ENCODE peak calls at places on chromosomes 5 and 9, in six cellular contexts. One of them, this sample, is unnamed.

GRCh38 chr5:169561883-169562282 is 21.7 kb upstream of the SPDL1 start:
- DNase-seq in endothelial cell of umbilical vein: no peak
- DNase-seq in GM12878: no peak
- DNase-seq in A549: no peak
- DNase-seq in K562: no peak
- DNase-seq in HepG2: no peak
- DNase-seq in this sample: no peak

GRCh38 chr5:140833993-140834392 is at the start of gene PCDHA7:
- DNase-seq in endothelial cell of umbilical vein: no peak
- DNase-seq in HepG2: peak
- DNase-seq in A549: no peak
- DNase-seq in GM12878: no peak
- DNase-seq in K562: no peak
- DNase-seq in this sample: peak

GRCh38 chr5:140882591-140882899 is 621 bp downstream of the PCDHA13 start:
- DNase-seq in HepG2: no peak
- DNase-seq in A549: peak
- DNase-seq in K562: no peak
- DNase-seq in GM12878: no peak
- DNase-seq in endothelial cell of umbilical vein: no peak
- DNase-seq in this sample: peak

GRCh38 chr9:129881547-129882324 is 46.5 kb downstream of the USP20 start:
- DNase-seq in K562: peak
- DNase-seq in A549: no peak
- DNase-seq in HepG2: no peak
- DNase-seq in endothelial cell of umbilical vein: no peak
- DNase-seq in GM12878: no peak
- DNase-seq in this sample: no peak

GRCh38 chr9:34049630-34050384 is 1.1 kb upstream of the UBAP2 start:
- DNase-seq in A549: no peak
- DNase-seq in K562: no peak
- DNase-seq in HepG2: no peak
- DNase-seq in endothelial cell of umbilical vein: no peak
- DNase-seq in GM12878: no peak
- DNase-seq in this sample: peak

GRCh38 chr9:133238851-133239532 is 29.9 kb upstream of the OBP2B start:
- DNase-seq in HepG2: peak
- DNase-seq in K562: peak
- DNase-seq in GM12878: no peak
- DNase-seq in endothelial cell of umbilical vein: peak
- DNase-seq in A549: peak
- DNase-seq in this sample: peak

GRCh38 chr5:127757576-127757975 is 54.4 kb downstream of the CCDC192 start:
- DNase-seq in HepG2: no peak
- DNase-seq in endothelial cell of umbilical vein: peak
- DNase-seq in K562: peak
- DNase-seq in GM12878: peak
- DNase-seq in A549: peak
- DNase-seq in this sample: peak

GRCh38 chr5:180873628-180874520 is 12.8 kb upstream of the ZFP62 start:
- DNase-seq in A549: no peak
- DNase-seq in endothelial cell of umbilical vein: no peak
- DNase-seq in K562: peak
- DNase-seq in GM12878: peak
- DNase-seq in HepG2: no peak
- DNase-seq in this sample: peak

GRCh38 chr5:148237795-148238194 is 530 bp upstream of the MARCOL start:
- DNase-seq in HepG2: no peak
- DNase-seq in K562: no peak
- DNase-seq in A549: no peak
- DNase-seq in GM12878: no peak
- DNase-seq in endothelial cell of umbilical vein: no peak
- DNase-seq in this sample: no peak

GRCh38 chr5:116600876-116601275 is 26.3 kb upstream of the SEMA6A start:
- DNase-seq in K562: no peak
- DNase-seq in HepG2: no peak
- DNase-seq in GM12878: no peak
- DNase-seq in endothelial cell of umbilical vein: no peak
- DNase-seq in A549: no peak
- DNase-seq in this sample: no peak

GRCh38 chr9:76878933-76879332 is 27.0 kb downstream of the PRUNE2 start:
- DNase-seq in K562: no peak
- DNase-seq in GM12878: no peak
- DNase-seq in A549: no peak
- DNase-seq in HepG2: no peak
- DNase-seq in endothelial cell of umbilical vein: no peak
- DNase-seq in this sample: no peak

GRCh38 chr9:131762356-131762932 is 22.6 kb upstream of the RAPGEF1 start:
- DNase-seq in A549: peak
- DNase-seq in endothelial cell of umbilical vein: peak
- DNase-seq in GM12878: no peak
- DNase-seq in K562: peak
- DNase-seq in HepG2: peak
- DNase-seq in this sample: peak

GRCh38 chr5:43213951-43214350 is 21.9 kb downstream of the NIM1K start:
- DNase-seq in K562: no peak
- DNase-seq in endothelial cell of umbilical vein: no peak
- DNase-seq in A549: no peak
- DNase-seq in HepG2: no peak
- DNase-seq in GM12878: no peak
- DNase-seq in this sample: no peak

GRCh38 chr9:97502222-97502983 is 937 bp downstream of the TMOD1 start:
- DNase-seq in A549: no peak
- DNase-seq in endothelial cell of umbilical vein: no peak
- DNase-seq in K562: peak
- DNase-seq in HepG2: no peak
- DNase-seq in GM12878: no peak
- DNase-seq in this sample: no peak

GRCh38 chr9:5438301-5439162 is 807 bp upstream of the PLGRKT start:
- DNase-seq in GM12878: peak
- DNase-seq in HepG2: no peak
- DNase-seq in A549: no peak
- DNase-seq in K562: no peak
- DNase-seq in endothelial cell of umbilical vein: peak
- DNase-seq in this sample: no peak
- TF ChIP-seq POLR2A in GM12878: peak
- TF ChIP-seq POLR2A in HepG2: no peak
- TF ChIP-seq POLR2A in A549: no peak
- TF ChIP-seq POLR2A in K562: no peak
- TF ChIP-seq POLR2A in endothelial cell of umbilical vein: no peak
- TF ChIP-seq POLR2A in this sample: no peak

GRCh38 chr5:10031817-10032216 is 217.9 kb downstream of the ATPSCKMT start:
- DNase-seq in A549: no peak
- DNase-seq in HepG2: no peak
- DNase-seq in endothelial cell of umbilical vein: no peak
- DNase-seq in GM12878: no peak
- DNase-seq in K562: no peak
- DNase-seq in this sample: no peak

GRCh38 chr5:10034008-10034407 is 215.7 kb downstream of the ATPSCKMT start:
- DNase-seq in HepG2: no peak
- DNase-seq in K562: no peak
- DNase-seq in GM12878: no peak
- DNase-seq in endothelial cell of umbilical vein: no peak
- DNase-seq in A549: no peak
- DNase-seq in this sample: no peak

GRCh38 chr5:10036136-10036535 is 213.6 kb downstream of the ATPSCKMT start:
- DNase-seq in HepG2: no peak
- DNase-seq in endothelial cell of umbilical vein: no peak
- DNase-seq in A549: no peak
- DNase-seq in K562: no peak
- DNase-seq in GM12878: no peak
- DNase-seq in this sample: peak

GRCh38 chr5:10030219-10030831 is 219.4 kb downstream of the ATPSCKMT start:
- DNase-seq in GM12878: no peak
- DNase-seq in A549: no peak
- DNase-seq in endothelial cell of umbilical vein: no peak
- DNase-seq in HepG2: peak
- DNase-seq in K562: no peak
- DNase-seq in this sample: peak
- TF ChIP-seq CTCF in GM12878: peak
- TF ChIP-seq CTCF in A549: no peak
- TF ChIP-seq CTCF in endothelial cell of umbilical vein: no peak
- TF ChIP-seq CTCF in HepG2: peak
- TF ChIP-seq CTCF in K562: peak
- TF ChIP-seq CTCF in this sample: peak

DNA sequence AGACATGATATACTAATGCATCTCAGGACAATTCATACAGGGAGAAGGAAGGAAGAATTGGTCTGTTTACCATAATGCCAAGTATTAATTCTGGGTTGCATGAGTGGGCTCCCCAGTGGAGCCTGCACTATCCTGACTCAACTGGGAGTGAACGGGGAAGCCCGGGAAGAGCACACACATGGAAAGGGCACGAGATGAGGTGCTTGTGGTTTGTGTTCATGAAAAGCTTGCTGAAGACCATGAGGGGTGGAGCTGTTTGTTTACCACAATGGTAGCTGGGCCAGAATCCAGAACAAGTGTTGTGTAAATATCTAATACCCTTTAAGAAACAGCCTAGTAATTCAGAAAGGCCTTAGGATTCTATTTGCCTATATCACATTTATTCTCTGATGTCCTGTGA is 44.6 kb downstream of the POC5 start:
- DNase-seq in endothelial cell of umbilical vein: no peak
- DNase-seq in A549: no peak
- DNase-seq in GM12878: no peak
- DNase-seq in HepG2: no peak
- DNase-seq in K562: no peak
- DNase-seq in this sample: no peak
- TF ChIP-seq MYC in endothelial cell of umbilical vein: no peak
- TF ChIP-seq MYC in A549: no peak
- TF ChIP-seq MYC in GM12878: no peak
- TF ChIP-seq MYC in HepG2: no peak
- TF ChIP-seq MYC in K562: no peak
- TF ChIP-seq MYC in this sample: no peak

DNA sequence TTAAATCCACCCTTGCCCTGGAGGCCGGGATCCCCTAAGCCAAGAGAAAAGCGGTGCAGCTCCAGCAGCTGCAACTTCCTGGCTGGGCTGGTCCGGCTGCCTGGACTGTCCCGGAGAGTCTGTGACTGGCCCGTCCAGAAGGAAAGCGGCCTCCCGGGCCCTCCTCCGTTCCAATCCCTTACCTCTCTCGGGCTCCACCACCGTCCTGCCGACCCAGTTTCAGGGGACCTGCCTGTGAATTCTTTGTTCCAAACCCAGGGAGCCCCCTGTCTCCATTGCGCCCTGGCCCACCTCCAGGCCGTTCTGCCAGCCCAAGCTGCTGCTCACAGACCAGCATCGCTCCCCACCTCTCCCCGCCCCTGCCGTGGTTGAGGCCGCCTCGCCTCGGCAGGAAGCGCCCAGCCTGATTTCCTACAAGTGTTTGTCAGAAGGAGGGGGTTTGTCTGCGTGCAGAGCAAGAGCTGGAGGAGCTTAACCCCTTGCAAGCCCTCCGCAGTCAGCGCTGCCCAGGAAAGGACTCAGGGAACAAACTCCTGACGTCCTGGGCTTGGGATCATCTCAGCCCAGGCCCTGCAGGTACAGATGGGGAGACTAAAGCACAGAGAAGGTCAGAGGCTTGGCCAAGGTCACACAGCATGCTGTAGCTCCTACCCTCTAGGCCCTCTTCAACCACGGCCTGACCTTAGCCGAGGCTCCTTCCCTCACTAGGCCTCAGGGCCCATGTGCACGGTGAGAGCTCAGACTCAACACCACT is at the start of gene AKNA:
- DNase-seq in K562: no peak
- DNase-seq in endothelial cell of umbilical vein: peak
- DNase-seq in GM12878: no peak
- DNase-seq in HepG2: no peak
- DNase-seq in A549: no peak
- DNase-seq in this sample: peak
- TF ChIP-seq POLR2A in K562: no peak
- TF ChIP-seq POLR2A in endothelial cell of umbilical vein: peak
- TF ChIP-seq POLR2A in GM12878: peak
- TF ChIP-seq POLR2A in HepG2: no peak
- TF ChIP-seq POLR2A in A549: no peak
- TF ChIP-seq POLR2A in this sample: peak

This sample was measured in NB4.